ENCODE peak calls at places on chromosome 18, in five cellular contexts. One of them, this sample, is unnamed.

GRCh38 chr18:67001052-67001451 is 397.2 kb upstream of the CDH19 start:
- DNase-seq in central memory CD4-positive, alpha-beta T cell: no peak
- DNase-seq in WTC11: no peak
- DNase-seq in MV-4-11: no peak
- DNase-seq in aorta: no peak
- DNase-seq in this sample: no peak

GRCh38 chr18:79581911-79582310 is 97.7 kb upstream of the CTDP1 start:
- DNase-seq in central memory CD4-positive, alpha-beta T cell: no peak
- DNase-seq in WTC11: no peak
- DNase-seq in MV-4-11: no peak
- DNase-seq in aorta: peak; percentile 32
- DNase-seq in this sample: no peak

GRCh38 chr18:69617888-69618287 is 217.2 kb downstream of the DOK6 start:
- DNase-seq in central memory CD4-positive, alpha-beta T cell: no peak
- DNase-seq in WTC11: no peak
- DNase-seq in MV-4-11: no peak
- DNase-seq in aorta: no peak
- DNase-seq in this sample: no peak

GRCh38 chr18:5627756-5628511 is 84.1 kb upstream of the EPB41L3 start:
- DNase-seq in central memory CD4-positive, alpha-beta T cell: no peak
- DNase-seq in WTC11: no peak
- DNase-seq in MV-4-11: no peak
- DNase-seq in aorta: no peak
- DNase-seq in this sample: no peak

GRCh38 chr18:57802166-57802868 is 798 bp downstream of the ATP8B1 start:
- DNase-seq in central memory CD4-positive, alpha-beta T cell: no peak
- DNase-seq in WTC11: peak; percentile 42
- DNase-seq in MV-4-11: no peak
- DNase-seq in aorta: no peak
- DNase-seq in this sample: no peak

GRCh38 chr18:73283788-73284187 is 416.0 kb upstream of the NETO1 start:
- DNase-seq in central memory CD4-positive, alpha-beta T cell: no peak
- DNase-seq in WTC11: no peak
- DNase-seq in MV-4-11: no peak
- DNase-seq in aorta: no peak
- DNase-seq in this sample: no peak

GRCh38 chr18:11823545-11823944 is 27.7 kb upstream of the CHMP1B start:
- DNase-seq in central memory CD4-positive, alpha-beta T cell: no peak
- DNase-seq in WTC11: no peak
- DNase-seq in MV-4-11: no peak
- DNase-seq in aorta: no peak
- DNase-seq in this sample: no peak

GRCh38 chr18:63676927-63677326 is 15.2 kb upstream of the SERPINB3 start:
- DNase-seq in central memory CD4-positive, alpha-beta T cell: no peak
- DNase-seq in WTC11: no peak
- DNase-seq in MV-4-11: no peak
- DNase-seq in aorta: no peak
- DNase-seq in this sample: no peak

GRCh38 chr18:56748698-56749268 is 97.6 kb downstream of the WDR7 start:
- DNase-seq in central memory CD4-positive, alpha-beta T cell: no peak
- DNase-seq in WTC11: no peak
- DNase-seq in MV-4-11: peak; percentile 25
- DNase-seq in aorta: no peak
- DNase-seq in this sample: no peak

GRCh38 chr18:22606563-22607283 is 189.0 kb upstream of the CTAGE1 start:
- DNase-seq in central memory CD4-positive, alpha-beta T cell: no peak
- DNase-seq in WTC11: peak; percentile 19
- DNase-seq in MV-4-11: no peak
- DNase-seq in aorta: peak; percentile 76
- DNase-seq in this sample: no peak

GRCh38 chr18:38851526-38851925 is 1285.9 kb upstream of the CELF4 start:
- DNase-seq in central memory CD4-positive, alpha-beta T cell: no peak
- DNase-seq in WTC11: no peak
- DNase-seq in MV-4-11: no peak
- DNase-seq in aorta: no peak
- DNase-seq in this sample: no peak

GRCh38 chr18:36812686-36813085 is 16.1 kb downstream of the TPGS2 start:
- DNase-seq in central memory CD4-positive, alpha-beta T cell: no peak
- DNase-seq in WTC11: no peak
- DNase-seq in MV-4-11: no peak
- DNase-seq in aorta: no peak
- DNase-seq in this sample: no peak

GRCh38 chr18:9951022-9951859 is 37.4 kb downstream of the VAPA start:
- DNase-seq in central memory CD4-positive, alpha-beta T cell: peak; percentile 8
- DNase-seq in WTC11: peak; percentile 35
- DNase-seq in MV-4-11: peak; percentile 57
- DNase-seq in aorta: no peak
- DNase-seq in this sample: peak; percentile 64

This sample was measured in iPS DF 19.7.